ENCODE peak calls at places on chromosome 20, in ten cellular contexts. G, T, C, B, V, Z, X, M, U and W are unnamed samples.

GRCh38 chr20:64077094-64077493 is 2.2 kb downstream of the RGS19 start:
- DNase-seq in G (no peak), T (no peak), C (no peak), B (no peak), V (no peak), Z (no peak), X (no peak), M (peak), U (no peak), W (no peak)

GRCh38 chr20:11274137-11274536 is 600.3 kb upstream of the JAG1 start:
- DNase-seq in G (no peak), T (no peak), C (peak), B (no peak), V (no peak), Z (no peak), X (peak), M (peak), U (no peak), W (no peak)

GRCh38 chr20:24796236-24796635 is 152.8 kb upstream of the CST7 start:
- DNase-seq in G (no peak), T (no peak), C (no peak), B (no peak), V (no peak), Z (no peak), X (no peak), M (no peak), U (no peak), W (no peak)

GRCh38 chr20:7765221-7765620 is 175.0 kb downstream of the HAO1 start:
- DNase-seq in G (no peak), T (no peak), C (no peak), B (no peak), V (no peak), Z (no peak), X (no peak), M (no peak), U (no peak), W (no peak)

GRCh38 chr20:24969203-24970029 is 20.3 kb downstream of the CST7 start:
- DNase-seq in G (no peak), T (no peak), C (no peak), B (no peak), V (peak), Z (no peak), X (no peak), M (no peak), U (no peak), W (no peak)

GRCh38 chr20:25453035-25453810 is 45.8 kb downstream of the GINS1 start:
- DNase-seq in G (no peak), T (no peak), C (no peak), B (no peak), V (no peak), Z (peak), X (peak), M (no peak), U (no peak), W (no peak)

GRCh38 chr20:58514321-58515239 is 619 bp downstream of the APCDD1L start:
- DNase-seq in G (no peak), T (no peak), C (no peak), B (no peak), V (peak), Z (no peak), X (no peak), M (no peak), U (no peak), W (no peak)

GRCh38 chr20:23601715-23602114 is 4.0 kb downstream of the CST9 start:
- DNase-seq in G (no peak), T (no peak), C (no peak), B (no peak), V (no peak), Z (no peak), X (no peak), M (no peak), U (no peak), W (no peak)

GRCh38 chr20:51360451-51361230 is 181.9 kb downstream of the NFATC2 start:
- DNase-seq in G (no peak), T (no peak), C (peak), B (no peak), V (peak), Z (peak), X (peak), M (no peak), U (no peak), W (no peak)

GRCh38 chr20:38164624-38165088 is 414 bp downstream of the TGM2 start:
- DNase-seq in G (no peak), T (no peak), C (no peak), B (no peak), V (no peak), Z (no peak), X (no peak), M (no peak), U (no peak), W (no peak)

GRCh38 chr20:2515203-2515602 is 6.5 kb upstream of the ZNF343 start:
- DNase-seq in G (no peak), T (no peak), C (no peak), B (no peak), V (no peak), Z (no peak), X (no peak), M (no peak), U (no peak), W (no peak)

GRCh38 chr20:9150632-9151031 is 81.7 kb downstream of the PLCB4 start:
- DNase-seq in G (no peak), T (no peak), C (no peak), B (no peak), V (no peak), Z (no peak), X (no peak), M (no peak), U (no peak), W (no peak)

GRCh38 chr20:14986026-14986655 is 648.7 kb upstream of the FLRT3 start:
- DNase-seq in G (no peak), T (no peak), C (no peak), B (no peak), V (no peak), Z (peak), X (peak), M (no peak), U (no peak), W (no peak)

GRCh38 chr20:49747707-49748524 is 34.2 kb upstream of the B4GALT5 start:
- DNase-seq in G (no peak), T (no peak), C (no peak), B (peak), V (no peak), Z (peak), X (peak), M (no peak), U (no peak), W (no peak)

GRCh38 chr20:36004045-36004444 is 35.7 kb downstream of the CNBD2 start:
- DNase-seq in G (no peak), T (no peak), C (no peak), B (no peak), V (no peak), Z (no peak), X (no peak), M (no peak), U (no peak), W (no peak)